ENCODE peak calls at places on chromosome 13, in eight cellular contexts. T, D, J, X, E, W, Q and C are unnamed samples.

GRCh38 chr13:72507394-72508199 is 219.8 kb downstream of the MZT1 start:
- DNase-seq in T (no peak), D (no peak), J (no peak), X (no peak), E (no peak), W (no peak), Q (no peak), C (no peak)

GRCh38 chr13:25987987-25988386 is 63.8 kb downstream of the SHISA2 start:
- DNase-seq in T (no peak), D (no peak), J (no peak), X (no peak), E (no peak), W (no peak), Q (no peak), C (no peak)

GRCh38 chr13:97506511-97506910 is 72.5 kb downstream of the RAP2A start:
- DNase-seq in T (peak), D (no peak), J (peak), X (no peak), E (no peak), W (peak), Q (peak), C (no peak)

GRCh38 chr13:38933786-38934185 is 56.8 kb downstream of the STOML3 start:
- DNase-seq in T (no peak), D (no peak), J (no peak), X (no peak), E (no peak), W (no peak), Q (no peak), C (no peak)

GRCh38 chr13:104301216-104301975 is 1235.2 kb upstream of the SLC10A2 start:
- DNase-seq in T (no peak), D (no peak), J (no peak), X (no peak), E (no peak), W (no peak), Q (no peak), C (no peak)

GRCh38 chr13:25860862-25861261 is 191.0 kb downstream of the SHISA2 start:
- DNase-seq in T (peak), D (no peak), J (no peak), X (no peak), E (no peak), W (peak), Q (peak), C (no peak)

GRCh38 chr13:86109107-86109506 is 309.9 kb upstream of the SLITRK6 start:
- DNase-seq in T (no peak), D (no peak), J (no peak), X (no peak), E (no peak), W (no peak), Q (no peak), C (no peak)

GRCh38 chr13:77143325-77143907 is 116.5 kb upstream of the FBXL3 start:
- DNase-seq in T (no peak), D (no peak), J (no peak), X (no peak), E (no peak), W (no peak), Q (peak), C (no peak)

GRCh38 chr13:45678282-45678681 is 23.8 kb upstream of the CBY2 start:
- DNase-seq in T (no peak), D (no peak), J (no peak), X (peak), E (no peak), W (no peak), Q (no peak), C (no peak)

GRCh38 chr13:85528578-85529215 is 270.5 kb downstream of the SLITRK6 start:
- DNase-seq in T (peak), D (no peak), J (no peak), X (no peak), E (no peak), W (peak), Q (peak), C (no peak)

GRCh38 chr13:95896302-95896701 is 156.9 kb downstream of the UGGT2 start:
- DNase-seq in T (peak), D (no peak), J (no peak), X (no peak), E (no peak), W (peak), Q (peak), C (no peak)

GRCh38 chr13:95032114-95032513 is 269.1 kb downstream of the ABCC4 start:
- DNase-seq in T (no peak), D (no peak), J (no peak), X (no peak), E (no peak), W (no peak), Q (no peak), C (no peak)

GRCh38 chr13:20015763-20016162 is 57.2 kb downstream of the ZMYM2 start:
- DNase-seq in T (no peak), D (no peak), J (no peak), X (no peak), E (no peak), W (no peak), Q (no peak), C (no peak)